ENCODE peak calls at places on chromosomes 12 and 14, in four cellular contexts. G is A549, X is right atrium auricular region, M is epithelial cell of prostate. S is an unnamed sample.

GRCh38 chr14:65377576-65377975 is 35.0 kb upstream of the FUT8 start:
- DNase-seq in G (peak), X (no peak), M (no peak), S (no peak)

GRCh38 chr12:57864382-57864781 is 17.9 kb upstream of the CTDSP2 start:
- DNase-seq in G (no peak), X (no peak), M (no peak), S (no peak)

GRCh38 chr14:38391334-38391733 is 135.4 kb upstream of the CLEC14A start:
- DNase-seq in G (no peak), X (no peak), M (no peak), S (peak)

GRCh38 chr14:64092940-64093339 is 201.2 kb downstream of the ESR2 start:
- DNase-seq in G (no peak), X (no peak), M (no peak), S (no peak)

GRCh38 chr14:24565766-24566165 is 10.3 kb downstream of the CTSG start:
- DNase-seq in G (no peak), X (no peak), M (no peak), S (no peak)

GRCh38 chr12:43267782-43268181 is 284.2 kb downstream of the ADAMTS20 start:
- DNase-seq in G (no peak), X (no peak), M (no peak), S (peak)

GRCh38 chr12:75606921-75607320 is 95.5 kb upstream of the KRR1 start:
- DNase-seq in G (no peak), X (no peak), M (no peak), S (no peak)

GRCh38 chr12:69068431-69068830 is 135.5 kb upstream of the CPM start:
- DNase-seq in G (peak), X (no peak), M (peak), S (peak)

GRCh38 chr14:94284221-94284620 is 8.8 kb downstream of the SERPINA10 start:
- DNase-seq in G (no peak), X (no peak), M (no peak), S (no peak)

GRCh38 chr12:125029756-125030358 is 35.4 kb upstream of the AACS start:
- DNase-seq in G (no peak), X (no peak), M (no peak), S (no peak)

GRCh38 chr12:4956054-4956453 is 46.3 kb downstream of the KCNA1 start:
- DNase-seq in G (no peak), X (no peak), M (no peak), S (no peak)

GRCh38 chr12:175759-176158 is 38.2 kb downstream of the SLC6A12 start:
- DNase-seq in G (no peak), X (no peak), M (no peak), S (no peak)

GRCh38 chr12:116876151-116876869 is 4.9 kb downstream of the HRK start:
- DNase-seq in G (no peak), X (no peak), M (no peak), S (no peak)

GRCh38 chr14:73365727-73366126 is 92.6 kb downstream of the NUMB start:
- DNase-seq in G (no peak), X (no peak), M (no peak), S (no peak)

S was measured in pulmonary artery endothelial cell.